ENCODE peak calls at places on chromosomes 2 and 18, in nine cellular contexts. B is GM23248; W is CD8-positive, alpha-beta T cell; C is gastrocnemius medialis; S is left ventricle myocardium inferior; N is tibial artery; H is cardiac muscle cell; E is adipocyte; T is ascending aorta. D is an unnamed sample.

GRCh38 chr2:217801115-217801531 is 201.7 kb downstream of the TNS1 start:
- DNase-seq in H (no peak), E (no peak), B (no peak), C (peak; percentile 4), W (no peak), S (peak; percentile 28), N (peak; percentile 17), T (no peak), D (no peak)

GRCh38 chr2:9150568-9150900 is 56.1 kb upstream of the ASAP2 start:
- DNase-seq in B (no peak), C (no peak), E (no peak), W (no peak), T (no peak), H (no peak), S (no peak), N (no peak), D (no peak)

GRCh38 chr2:121246704-121247255 is 38.2 kb downstream of the TFCP2L1 start:
- DNase-seq in W (no peak), T (no peak), N (no peak), C (no peak), B (no peak), S (no peak), H (no peak), E (no peak), D (no peak)

GRCh38 chr2:65309699-65310098 is 82.1 kb downstream of the ACTR2 start:
- DNase-seq in S (no peak), W (no peak), E (no peak), C (no peak), B (no peak), N (no peak), T (no peak), H (no peak), D (no peak)

GRCh38 chr2:39736593-39736992 is 42.5 kb downstream of the THUMPD2 start:
- DNase-seq in E (peak; percentile 86), B (peak; percentile 77), T (no peak), H (no peak), W (no peak), C (no peak), N (no peak), S (no peak), D (no peak)

GRCh38 chr2:42117923-42118758 is 51.0 kb upstream of the EML4 start:
- DNase-seq in T (no peak), W (no peak), E (peak; percentile 67), S (no peak), N (no peak), C (no peak), H (no peak), B (peak; percentile 89), D (no peak)

GRCh38 chr2:120109186-120110061 is 96.5 kb downstream of the EPB41L5 start:
- DNase-seq in C (no peak), T (no peak), S (no peak), E (peak; percentile 59), B (peak; percentile 56), W (no peak), H (no peak), N (no peak), D (peak; percentile 37)

GRCh38 chr2:168490015-168490874 is 34.2 kb downstream of the CERS6 start:
- DNase-seq in T (no peak), C (peak; percentile 41), B (peak; percentile 54), S (no peak), W (peak; percentile 16), N (no peak), H (peak; percentile 47), E (peak; percentile 88), D (peak; percentile 53)

GRCh38 chr18:6342990-6343389 is 71.7 kb downstream of the L3MBTL4 start:
- DNase-seq in E (no peak), H (no peak), B (no peak), T (no peak), S (no peak), C (no peak), W (no peak), N (no peak), D (no peak)

GRCh38 chr2:70145168-70145538 is 45.7 kb downstream of the C2orf42 start:
- DNase-seq in S (no peak), N (no peak), C (no peak), E (no peak), T (no peak), H (no peak), B (no peak), W (no peak), D (no peak)

GRCh38 chr2:8094571-8094970 is 587.3 kb upstream of the ID2 start:
- DNase-seq in W (no peak), C (no peak), B (no peak), S (no peak), T (no peak), E (no peak), N (no peak), H (no peak), D (no peak)

GRCh38 chr2:152924722-152925121 is 206.3 kb downstream of the ARL6IP6 start:
- DNase-seq in N (no peak), S (no peak), T (no peak), W (no peak), B (peak; percentile 68), E (no peak), C (no peak), H (no peak), D (no peak)

GRCh38 chr2:95043300-95043786 is 17.8 kb downstream of the MAL start:
- DNase-seq in W (no peak), H (peak; percentile 23), E (peak; percentile 71), S (peak; percentile 92), T (no peak), B (peak; percentile 88), C (peak; percentile 70), N (no peak), D (no peak)

DNA sequence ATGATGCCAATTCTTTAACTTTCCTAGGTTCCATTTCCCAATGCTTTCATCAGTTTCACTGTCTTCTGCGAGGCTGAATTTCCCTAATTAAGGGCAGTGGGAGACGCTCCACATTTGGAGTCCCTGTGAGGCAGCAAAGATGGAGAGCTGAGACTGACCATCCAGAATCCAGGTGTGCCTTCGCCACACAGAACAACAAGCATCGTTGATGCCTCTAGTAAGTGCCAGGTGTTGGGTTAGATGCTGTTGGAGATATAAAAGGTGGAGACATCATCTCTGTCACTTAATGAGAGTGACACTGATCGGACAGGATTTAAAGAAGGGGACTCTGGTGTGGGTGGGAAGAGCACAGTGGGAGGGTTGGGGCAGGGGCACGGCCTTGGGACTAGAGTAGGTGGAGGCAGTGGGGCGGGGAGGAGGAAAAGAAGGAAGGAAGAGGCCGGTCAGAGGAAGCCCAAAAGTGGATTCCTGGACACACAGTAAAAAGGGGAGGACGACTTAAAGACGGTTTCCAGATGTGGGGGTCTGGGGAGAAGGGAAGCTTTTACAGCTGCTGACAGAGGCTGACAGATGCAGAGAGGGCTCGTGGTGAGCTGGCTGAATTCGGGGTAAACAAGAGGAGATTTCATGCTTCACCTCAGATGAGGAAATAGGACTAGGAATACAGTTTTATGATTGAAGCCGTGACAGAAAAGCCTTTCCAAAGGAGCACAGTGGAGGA is 113.0 kb downstream of the BCL2 start:
- DNase-seq in H (no peak), S (no peak), E (no peak), W (no peak), C (no peak), N (no peak), T (no peak), B (no peak), D (no peak)
- H3K4me3 ChIP-seq in H (no peak overlapping the region), S (no peak overlapping the region), E (no peak overlapping the region), W (peak overlapping the region; percentile 50), C (no peak overlapping the region), N (no peak overlapping the region), T (no peak overlapping the region), B (no peak overlapping the region), D (no peak overlapping the region)

DNA sequence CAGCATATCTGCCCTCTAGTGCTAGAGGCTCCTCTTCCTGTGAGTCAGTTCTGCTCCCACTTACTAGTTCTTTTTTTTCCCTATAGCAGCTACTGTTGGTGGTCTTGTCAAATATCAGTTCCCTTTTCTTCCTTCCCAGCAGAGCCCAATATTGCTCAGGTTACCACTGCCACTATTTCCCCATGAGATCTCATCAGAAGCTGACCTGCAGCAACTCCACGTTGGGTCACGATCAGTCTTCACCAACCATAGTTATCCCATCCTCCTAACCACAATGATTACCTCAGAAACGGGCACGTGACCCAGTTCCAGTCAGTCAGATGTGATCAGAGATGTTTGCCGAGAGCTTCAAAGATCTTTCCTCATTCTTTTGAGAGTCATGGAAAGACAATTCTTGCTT is 59.7 kb upstream of the CAPN13 start:
- DNase-seq in N (no peak), E (no peak), S (no peak), T (no peak), W (no peak), C (no peak), B (no peak), H (no peak), D (no peak)
- H3K4me1 ChIP-seq in N (no peaks in the 10 kb centered on the region), E (no peaks in the 10 kb centered on the region), S (peaks cover under 1% of the 10 kb centered on the region), T (no peaks in the 10 kb centered on the region), W (no peaks in the 10 kb centered on the region), C (no peaks in the 10 kb centered on the region), B (no peaks in the 10 kb centered on the region), H (peaks cover under 1% of the 10 kb centered on the region), D (no peaks in the 10 kb centered on the region)

GRCh38 chr18:25164837-25165791 is 186.9 kb downstream of the ZNF521 start:
- DNase-seq in H (peak; percentile 43), T (no peak), W (no peak), C (no peak), B (peak; percentile 55), N (no peak), S (peak; percentile 15), E (peak; percentile 66), D (peak; percentile 3)
- H3K4me3 ChIP-seq in H (no peak overlapping the region), T (peak overlapping the region; percentile 37), W (no peak overlapping the region), C (peak overlapping the region; percentile 31), B (peak overlapping the region; percentile 71), N (peak overlapping the region; percentile 41), S (peak overlapping the region; percentile 63), E (peak overlapping the region; percentile 84), D (no peak overlapping the region)

GRCh38 chr2:169818241-169818640 is 6.5 kb downstream of the METTL5 start:
- DNase-seq in S (no peak), E (no peak), W (no peak), C (no peak), B (no peak), H (no peak), T (no peak), N (no peak), D (no peak)

GRCh38 chr2:169815849-169816248 is 8.9 kb downstream of the METTL5 start:
- DNase-seq in E (peak; percentile 75), C (no peak), H (no peak), T (no peak), B (peak; percentile 86), W (no peak), N (no peak), S (no peak), D (no peak)

GRCh38 chr2:169822785-169823392 is 1.8 kb downstream of the METTL5 start:
- DNase-seq in H (no peak), B (no peak), S (no peak), C (no peak), E (no peak), N (no peak), W (no peak), T (no peak), D (no peak)

GRCh38 chr2:169822036-169822435 is 2.7 kb downstream of the METTL5 start:
- DNase-seq in E (no peak), C (no peak), N (no peak), H (no peak), W (no peak), S (no peak), T (no peak), B (no peak), D (no peak)

DNA sequence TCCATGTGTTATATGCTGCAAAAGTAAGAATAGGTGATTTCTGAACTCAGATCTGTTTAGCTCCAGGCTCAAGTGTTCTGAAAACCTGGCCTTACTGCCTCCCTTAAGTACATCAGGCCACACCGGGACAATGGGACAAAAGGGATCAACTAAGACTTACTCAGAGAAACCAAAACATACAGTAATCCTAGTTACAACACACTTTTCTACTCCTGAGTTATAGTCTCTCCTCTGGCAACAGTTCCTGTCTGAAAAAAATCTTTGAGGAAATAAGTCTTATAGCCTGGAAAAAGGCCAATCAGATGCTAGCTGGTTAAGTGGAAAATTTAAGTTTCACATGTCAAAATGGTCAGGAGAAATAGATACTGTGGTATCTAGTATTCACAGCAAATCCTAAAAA is 5.6 kb downstream of the METTL5 start:
- DNase-seq in S (no peak), B (peak; percentile 39), H (no peak), C (no peak), W (no peak), E (peak; percentile 81), N (no peak), T (no peak), D (no peak)
- H3K4me1 ChIP-seq in S (peaks cover 24% of the 10 kb centered on the region), B (peaks cover 48% of the 10 kb centered on the region), H (peaks cover 22% of the 10 kb centered on the region), C (peaks cover 33% of the 10 kb centered on the region), W (peaks cover 24% of the 10 kb centered on the region), E (peaks cover 50% of the 10 kb centered on the region), N (peaks cover 35% of the 10 kb centered on the region), T (no peaks in the 10 kb centered on the region), D (no peaks in the 10 kb centered on the region)